ENCODE peak calls at places on chromosomes 5 and 9, in four cellular contexts. C is activated naive CD4-positive, alpha-beta T cell treated with Interleukin-2 at 50 U/mL for 16 hours; Y is sigmoid colon; W is fibroblast of lung. R is an unnamed sample.

GRCh38 chr9:4090491-4090890 is 209.4 kb downstream of the GLIS3 start:
- DNase-seq in C (no peak), Y (no peak), W (no peak), R (no peak)

GRCh38 chr9:4769321-4770080 is 23.2 kb upstream of the RCL1 start:
- DNase-seq in C (no peak), Y (no peak), W (peak), R (no peak)

GRCh38 chr5:79536193-79536906 is 22.4 kb upstream of the HOMER1 start:
- DNase-seq in C (no peak), Y (no peak), W (no peak), R (no peak)

GRCh38 chr9:108621991-108622390 is 233.8 kb downstream of the ACTL7B start:
- DNase-seq in C (no peak), Y (no peak), W (no peak), R (no peak)

GRCh38 chr5:72214168-72214567 is 105.9 kb downstream of the MRPS27 start:
- DNase-seq in C (no peak), Y (no peak), W (no peak), R (no peak)

GRCh38 chr5:171311698-171312083 is 2.6 kb downstream of the TLX3 start:
- DNase-seq in C (no peak), Y (no peak), W (no peak), R (no peak)

GRCh38 chr5:16483361-16483760 is 17.8 kb upstream of the ZNF622 start:
- DNase-seq in C (no peak), Y (no peak), W (no peak), R (no peak)

GRCh38 chr5:41925555-41925946 is 470 bp downstream of the FBXO4 start:
- DNase-seq in C (no peak), Y (peak), W (peak), R (no peak)

GRCh38 chr9:91073049-91073810 is 271.6 kb downstream of the SYK start:
- DNase-seq in C (no peak), Y (no peak), W (no peak), R (no peak)

GRCh38 chr9:93903886-93904648 is 51.1 kb downstream of the BARX1 start:
- DNase-seq in C (no peak), Y (peak), W (no peak), R (no peak)

GRCh38 chr9:96008502-96009222 is 133.2 kb downstream of the ERCC6L2 start:
- DNase-seq in C (no peak), Y (no peak), W (no peak), R (no peak)

GRCh38 chr5:113166710-113167366 is 190.2 kb downstream of the DCP2 start:
- DNase-seq in C (no peak), Y (no peak), W (peak), R (no peak)

GRCh38 chr5:64947031-64947430 is 178.3 kb downstream of the CWC27 start:
- DNase-seq in C (no peak), Y (no peak), W (peak), R (no peak)

GRCh38 chr9:136345281-136346156 is 18.0 kb downstream of the DNLZ start:
- DNase-seq in C (no peak), Y (peak), W (peak), R (peak)

GRCh38 chr5:138467711-138468132 is 2.4 kb downstream of the EGR1 start:
- DNase-seq in C (no peak), Y (no peak), W (no peak), R (no peak)

GRCh38 chr9:117744856-117745389 is 40.7 kb downstream of the TLR4 start:
- DNase-seq in C (no peak), Y (no peak), W (peak), R (no peak)

GRCh38 chr5:88879724-88880123 is 3.3 kb downstream of the MEF2C start:
- DNase-seq in C (no peak), Y (no peak), W (no peak), R (no peak)

GRCh38 chr5:77300457-77300856 is 90.0 kb downstream of the PDE8B start:
- DNase-seq in C (no peak), Y (no peak), W (no peak), R (no peak)